ENCODE peak calls at places on chromosomes 6 and 20, in eight cellular contexts. F, O, X, E, A, W, P and U are unnamed samples.

GRCh38 chr6:150537481-150537880 is 62.2 kb upstream of the PLEKHG1 start:
- DNase-seq in W (no peak), P (no peak), O (no peak), F (no peak), A (no peak), E (no peak), X (no peak), U (no peak)

GRCh38 chr6:37279366-37280134 is 21.6 kb upstream of the TMEM217 start:
- DNase-seq in F (no peak), P (no peak), E (no peak), W (no peak), A (peak), O (peak), X (no peak), U (no peak)

GRCh38 chr6:129786548-129786947 is 74.6 kb downstream of the TMEM244 start:
- DNase-seq in O (no peak), F (no peak), X (no peak), W (no peak), P (no peak), E (no peak), A (no peak), U (no peak)

GRCh38 chr6:42860481-42860880 is 18.9 kb upstream of the RPL7L1 start:
- DNase-seq in O (no peak), F (no peak), X (no peak), P (no peak), A (no peak), E (no peak), W (no peak), U (no peak)

GRCh38 chr6:106477790-106478189 is 117.3 kb downstream of the CRYBG1 start:
- DNase-seq in F (no peak), X (no peak), W (no peak), O (no peak), E (no peak), P (no peak), A (no peak), U (no peak)

GRCh38 chr6:72382602-72383529 is 239.0 kb upstream of the KCNQ5 start:
- DNase-seq in W (peak), P (no peak), A (no peak), E (no peak), F (no peak), O (no peak), X (no peak), U (peak)

GRCh38 chr20:46013826-46014516 is 5.3 kb downstream of the MMP9 start:
- DNase-seq in W (peak), P (no peak), X (peak), E (peak), A (peak), O (peak), F (peak), U (peak)

GRCh38 chr6:166775180-166775922 is 148.3 kb upstream of the RPS6KA2 start:
- DNase-seq in P (peak), W (peak), E (peak), X (peak), F (peak), A (peak), O (no peak), U (peak)

GRCh38 chr6:168326294-168327261 is 7.0 kb upstream of the DACT2 start:
- DNase-seq in P (no peak), A (no peak), F (peak), O (no peak), W (no peak), E (no peak), X (no peak), U (no peak)

GRCh38 chr6:85824329-85824728 is 181.6 kb upstream of the SYNCRIP start:
- DNase-seq in A (no peak), X (no peak), P (no peak), W (no peak), E (no peak), O (no peak), F (no peak), U (no peak)

GRCh38 chr6:129536271-129536670 is 173.7 kb downstream of the ARHGAP18 start:
- DNase-seq in O (no peak), P (no peak), W (no peak), X (no peak), F (no peak), A (no peak), E (no peak), U (no peak)

GRCh38 chr20:10466325-10466724 is 31.2 kb downstream of the SLX4IP start:
- DNase-seq in F (no peak), X (no peak), E (peak), P (no peak), A (peak), O (no peak), W (no peak), U (no peak)

GRCh38 chr20:8301655-8302054 is 169.6 kb downstream of the PLCB1 start:
- DNase-seq in F (no peak), A (no peak), O (no peak), P (no peak), X (no peak), W (no peak), E (no peak), U (no peak)

GRCh38 chr20:44851545-44851944 is 34.0 kb upstream of the YWHAB start:
- DNase-seq in O (no peak), F (no peak), X (no peak), A (no peak), W (no peak), P (no peak), E (no peak), U (no peak)

GRCh38 chr6:126182650-126183311 is 157.1 kb upstream of the CENPW start:
- DNase-seq in E (no peak), F (peak), W (no peak), O (no peak), X (no peak), P (no peak), A (no peak), U (no peak)

GRCh38 chr20:26276811-26277210 is 580.2 kb upstream of the ZNF337 start:
- DNase-seq in O (no peak), W (no peak), A (peak), E (peak), F (no peak), X (no peak), P (no peak), U (no peak)

GRCh38 chr20:9458075-9458818 is 56.1 kb upstream of the LAMP5 start:
- DNase-seq in W (peak), P (no peak), O (no peak), F (peak), A (peak), X (no peak), E (no peak), U (no peak)

GRCh38 chr20:7432612-7433011 is 507.6 kb downstream of the HAO1 start:
- DNase-seq in W (no peak), P (no peak), E (no peak), A (no peak), F (no peak), O (no peak), X (no peak), U (no peak)

GRCh38 chr20:47667531-47668312 is 117.6 kb downstream of the SULF2 start:
- DNase-seq in A (no peak), W (no peak), E (no peak), O (no peak), P (no peak), F (no peak), X (no peak), U (no peak)

GRCh38 chr6:150667977-150668716 is 68.5 kb downstream of the PLEKHG1 start:
- DNase-seq in F (no peak), A (peak), O (peak), W (no peak), E (peak), X (no peak), P (no peak), U (no peak)

GRCh38 chr20:19370076-19371075 is 157.9 kb downstream of the SLC24A3 start:
- DNase-seq in E (no peak), O (no peak), W (no peak), X (no peak), F (no peak), P (no peak), A (no peak), U (no peak)

GRCh38 chr6:94501546-94501945 is 1075.8 kb upstream of the MANEA start:
- DNase-seq in F (no peak), P (no peak), A (no peak), E (no peak), W (no peak), X (no peak), O (no peak), U (no peak)

GRCh38 chr20:6558361-6558760 is 209.1 kb upstream of the BMP2 start:
- DNase-seq in W (no peak), P (no peak), O (no peak), A (no peak), E (no peak), X (no peak), F (no peak), U (no peak)

GRCh38 chr6:221531-222349 is 70.5 kb upstream of the DUSP22 start:
- DNase-seq in W (no peak), O (no peak), X (no peak), E (no peak), P (no peak), A (no peak), F (no peak), U (no peak)

GRCh38 chr20:22180244-22180643 is 404.1 kb downstream of the FOXA2 start:
- DNase-seq in P (no peak), A (no peak), W (no peak), F (no peak), E (peak), O (no peak), X (no peak), U (no peak)

GRCh38 chr20:3323398-3323797 is 84.1 kb downstream of the DNAAF9 start:
- DNase-seq in P (no peak), W (no peak), F (no peak), X (no peak), E (no peak), O (no peak), A (no peak), U (no peak)

GRCh38 chr20:58713801-58714339 is 21.3 kb downstream of the NPEPL1 start:
- DNase-seq in O (no peak), P (no peak), A (no peak), E (no peak), F (no peak), W (no peak), X (no peak), U (peak)

GRCh38 chr6:74366634-74367033 is 670.6 kb downstream of the CD109 start:
- DNase-seq in P (no peak), F (no peak), E (no peak), A (peak), X (no peak), W (no peak), O (no peak), U (no peak)

GRCh38 chr6:43278524-43279078 is 19.5 kb upstream of the SLC22A7 start:
- DNase-seq in F (no peak), O (no peak), P (no peak), X (no peak), W (no peak), A (peak), E (no peak), U (no peak)

GRCh38 chr20:44627364-44628010 is 24.0 kb downstream of the ADA start:
- DNase-seq in F (no peak), W (no peak), O (no peak), P (no peak), A (no peak), E (no peak), X (no peak), U (no peak)

GRCh38 chr6:88650029-88650619 is 313.3 kb downstream of the RNGTT start:
- DNase-seq in X (no peak), F (no peak), A (peak), W (no peak), P (no peak), O (no peak), E (no peak), U (peak)

GRCh38 chr6:149242883-149243282 is 74.6 kb upstream of the TAB2 start:
- DNase-seq in A (peak), X (no peak), F (no peak), W (no peak), O (no peak), E (no peak), P (no peak), U (no peak)

GRCh38 chr6:125866433-125866832 is 75.7 kb downstream of the NCOA7 start:
- DNase-seq in X (no peak), E (no peak), O (no peak), P (no peak), A (no peak), F (no peak), W (no peak), U (no peak)

GRCh38 chr20:63611646-63612045 is 15.3 kb downstream of the GMEB2 start:
- DNase-seq in P (no peak), E (no peak), W (no peak), X (no peak), O (no peak), A (no peak), F (no peak), U (no peak)

GRCh38 chr6:47534063-47534462 is 56.5 kb downstream of the CD2AP start:
- DNase-seq in X (no peak), P (no peak), E (no peak), O (no peak), A (no peak), F (no peak), W (no peak), U (no peak)

GRCh38 chr6:117840541-117840983 is 66.5 kb upstream of the SLC35F1 start:
- DNase-seq in W (no peak), O (no peak), X (no peak), A (peak), E (peak), F (peak), P (no peak), U (peak)

GRCh38 chr6:38375341-38375740 is 264.4 kb downstream of the BTBD9 start:
- DNase-seq in P (no peak), E (no peak), O (no peak), W (no peak), X (no peak), F (no peak), A (no peak), U (no peak)

GRCh38 chr6:106620931-106621672 is 8.2 kb downstream of the RTN4IP1 start:
- DNase-seq in A (no peak), E (no peak), W (no peak), P (no peak), F (no peak), X (no peak), O (no peak), U (no peak)